ENCODE peak calls at places on chromosome 20, in ten cellular contexts. G is fibroblast of pulmonary artery; Z is AG10803; N is left lung; X is colonic mucosa; K is cardiac fibroblast; J is CD8-positive, alpha-beta T cell; B is adrenal gland; S is pancreas; W is cardiac muscle cell. H is an unnamed sample.

GRCh38 chr20:16020971-16021370 is 552.3 kb downstream of the KIF16B start:
- DNase-seq in W (no peak), S (no peak), Z (peak), N (no peak), K (peak), J (no peak), B (no peak), G (no peak), X (no peak), H (peak)

GRCh38 chr20:60206259-60206658 is 248.0 kb downstream of the CDH26 start:
- DNase-seq in X (no peak), Z (peak), B (no peak), S (no peak), G (peak), K (peak), W (peak), J (no peak), N (no peak), H (peak)

GRCh38 chr20:621115-621756 is 11.1 kb upstream of the TCF15 start:
- DNase-seq in W (no peak), X (no peak), N (no peak), B (no peak), G (no peak), S (no peak), Z (peak), K (peak), J (no peak), H (no peak)

GRCh38 chr20:11168026-11168425 is 494.2 kb upstream of the JAG1 start:
- DNase-seq in W (no peak), K (peak), B (no peak), J (no peak), S (no peak), X (no peak), N (no peak), G (peak), Z (peak), H (peak)

GRCh38 chr20:44460795-44461141 is 14.9 kb upstream of the TTPAL start:
- DNase-seq in J (no peak), W (peak), B (no peak), S (no peak), Z (peak), X (peak), N (no peak), G (peak), K (peak), H (no peak)

GRCh38 chr20:33233129-33233774 is 2.5 kb upstream of the BPIFA1 start:
- DNase-seq in Z (no peak), W (no peak), S (no peak), J (no peak), B (no peak), X (no peak), N (no peak), G (no peak), K (no peak), H (no peak)

GRCh38 chr20:58745391-58745790 is 52.8 kb downstream of the NPEPL1 start:
- DNase-seq in J (no peak), N (no peak), K (no peak), B (no peak), S (no peak), X (no peak), W (no peak), G (no peak), Z (no peak), H (no peak)

GRCh38 chr20:31712564-31713311 is 9.9 kb downstream of the BCL2L1 start:
- DNase-seq in S (no peak), J (no peak), W (peak), G (peak), X (peak), B (peak), K (peak), Z (peak), N (no peak), H (peak)

GRCh38 chr20:47325242-47325641 is 31.3 kb downstream of the ZMYND8 start:
- DNase-seq in Z (no peak), N (no peak), G (no peak), J (no peak), W (no peak), X (no peak), K (no peak), B (no peak), S (no peak), H (no peak)

GRCh38 chr20:46920114-46920513 is 25.5 kb downstream of the EYA2 start:
- DNase-seq in J (no peak), N (no peak), W (no peak), G (no peak), Z (no peak), K (no peak), X (peak), B (no peak), S (no peak), H (no peak)

GRCh38 chr20:6769953-6770831 is 2.7 kb downstream of the BMP2 start:
- DNase-seq in B (peak), G (peak), W (peak), J (no peak), N (peak), X (peak), K (peak), S (peak), Z (peak), H (peak)

GRCh38 chr20:3431109-3431508 is 23.6 kb upstream of the DNAAF9 start:
- DNase-seq in X (no peak), G (no peak), J (no peak), S (no peak), B (no peak), N (no peak), Z (peak), K (no peak), W (no peak), H (no peak)

GRCh38 chr20:41249371-41249770 is 68.2 kb downstream of the ZHX3 start:
- DNase-seq in X (peak), Z (peak), B (peak), W (peak), N (no peak), G (peak), K (peak), J (no peak), S (no peak), H (peak)

GRCh38 chr20:3092611-3093379 is 8.3 kb upstream of the AVP start:
- DNase-seq in G (no peak), B (no peak), N (peak), X (no peak), S (no peak), W (peak), K (peak), Z (no peak), J (peak), H (no peak)

GRCh38 chr20:9514461-9515210 is at the start of gene LAMP5:
- DNase-seq in S (peak), Z (peak), G (peak), N (peak), J (no peak), X (no peak), B (no peak), K (no peak), W (peak), H (peak)

GRCh38 chr20:44364780-44365179 is 9.3 kb downstream of the HNF4A start:
- DNase-seq in B (no peak), X (no peak), J (no peak), N (no peak), S (no peak), G (no peak), W (no peak), Z (no peak), K (no peak), H (no peak)

GRCh38 chr20:2986466-2986865 is 57.0 kb upstream of the GNRH2 start:
- DNase-seq in B (no peak), J (no peak), X (no peak), S (no peak), K (peak), G (peak), W (peak), N (no peak), Z (peak), H (peak)

GRCh38 chr20:48933017-48933766 is 11.7 kb downstream of the ARFGEF2 start:
- DNase-seq in N (no peak), B (no peak), J (no peak), Z (no peak), G (no peak), X (peak), W (no peak), K (no peak), S (no peak), H (no peak)

GRCh38 chr20:59102722-59103415 is 60.3 kb upstream of the PRELID3B start:
- DNase-seq in B (no peak), X (no peak), K (no peak), G (no peak), J (no peak), W (no peak), N (no peak), Z (no peak), S (no peak), H (no peak)

GRCh38 chr20:25867776-25868649 is 171.4 kb upstream of the ZNF337 start:
- DNase-seq in N (peak), X (peak), Z (peak), G (peak), J (peak), S (peak), K (peak), W (peak), B (peak), H (peak)

GRCh38 chr20:32203556-32204484 is 3.7 kb downstream of the PLAGL2 start:
- DNase-seq in X (no peak), Z (no peak), J (no peak), S (no peak), N (no peak), B (no peak), W (peak), K (peak), G (peak), H (no peak)

GRCh38 chr20:49601153-49601924 is 33.4 kb upstream of the PTGIS start:
- DNase-seq in G (no peak), N (no peak), B (no peak), K (no peak), X (no peak), W (no peak), J (no peak), Z (no peak), S (no peak), H (no peak)

GRCh38 chr20:1169224-1169623 is 15.6 kb downstream of the TMEM74B start:
- DNase-seq in G (no peak), J (no peak), N (no peak), W (no peak), B (no peak), X (no peak), S (no peak), Z (no peak), K (no peak), H (no peak)

GRCh38 chr20:35700625-35701148 is 1.5 kb downstream of the ROMO1 start:
- DNase-seq in Z (no peak), N (no peak), X (no peak), G (no peak), B (no peak), K (no peak), J (no peak), S (no peak), W (no peak), H (peak)

GRCh38 chr20:57290178-57290484 is 23.7 kb upstream of the BMP7 start:
- DNase-seq in G (no peak), W (no peak), N (no peak), K (no peak), S (no peak), B (no peak), Z (no peak), J (no peak), X (no peak), H (no peak)
- TF ChIP-seq CTCF in G (no peak), W (no peak), N (no peak), K (no peak), S (no peak), B (no peak), Z (no peak), J (no peak), X (no peak), H (no peak)

DNA sequence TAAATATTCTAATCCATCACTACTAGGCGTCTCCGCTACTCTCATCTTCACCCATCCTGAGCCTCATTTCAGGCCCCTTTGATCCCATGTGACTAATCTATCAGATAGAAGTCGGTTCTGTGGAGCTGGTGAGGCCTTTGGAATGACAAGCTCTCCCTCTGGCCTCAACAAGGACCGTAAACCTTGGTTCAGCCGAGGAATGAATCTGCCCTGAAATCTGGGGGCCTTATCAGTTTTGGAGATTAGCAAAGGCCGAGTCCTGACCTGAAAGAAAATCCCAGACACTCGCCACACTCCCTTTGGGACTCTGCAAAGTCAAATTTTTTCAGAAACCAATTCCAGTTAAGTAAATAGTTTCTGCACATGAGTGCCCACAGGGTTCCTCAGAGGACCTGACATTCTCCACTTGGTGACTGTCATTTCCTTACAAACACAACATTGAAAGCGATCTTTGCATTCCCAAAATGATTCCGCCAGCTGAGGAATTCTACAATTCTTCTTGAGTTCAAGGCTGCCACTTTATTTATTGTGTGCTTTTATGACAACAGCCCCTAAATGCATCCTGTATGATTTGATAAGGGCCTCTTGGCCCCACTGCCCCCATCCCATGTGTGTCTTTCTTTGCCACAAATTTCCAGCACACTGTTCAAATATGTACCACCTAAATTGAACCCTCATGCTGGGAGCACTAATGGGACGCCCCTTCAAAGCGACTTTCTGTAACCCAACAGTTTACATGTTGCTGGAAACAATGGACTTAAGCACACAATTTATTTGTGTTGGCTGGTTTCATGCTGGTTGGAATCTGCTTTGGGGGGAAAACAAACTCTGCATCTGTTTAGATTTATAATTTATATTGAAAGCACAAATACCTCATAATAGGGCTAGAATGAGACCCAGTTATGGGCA is 10.0 kb upstream of the RIPOR3 start:
- DNase-seq in Z (no peak), N (no peak), K (no peak), W (no peak), X (no peak), S (no peak), J (no peak), B (no peak), G (no peak), H (no peak)
- H3K4me3 ChIP-seq in Z (no peak), N (no peak), K (no peak), W (no peak), X (no peak), S (no peak), J (no peak), B (no peak), G (no peak), H (no peak)

GRCh38 chr20:54727490-54727889 is 252.1 kb downstream of the DOK5 start:
- DNase-seq in B (no peak), W (no peak), Z (no peak), G (no peak), X (no peak), S (no peak), N (no peak), J (no peak), K (no peak), H (no peak)

GRCh38 chr20:54723723-54724122 is 248.3 kb downstream of the DOK5 start:
- DNase-seq in B (no peak), G (no peak), X (no peak), W (no peak), S (no peak), Z (no peak), K (no peak), N (no peak), J (no peak), H (no peak)

DNA sequence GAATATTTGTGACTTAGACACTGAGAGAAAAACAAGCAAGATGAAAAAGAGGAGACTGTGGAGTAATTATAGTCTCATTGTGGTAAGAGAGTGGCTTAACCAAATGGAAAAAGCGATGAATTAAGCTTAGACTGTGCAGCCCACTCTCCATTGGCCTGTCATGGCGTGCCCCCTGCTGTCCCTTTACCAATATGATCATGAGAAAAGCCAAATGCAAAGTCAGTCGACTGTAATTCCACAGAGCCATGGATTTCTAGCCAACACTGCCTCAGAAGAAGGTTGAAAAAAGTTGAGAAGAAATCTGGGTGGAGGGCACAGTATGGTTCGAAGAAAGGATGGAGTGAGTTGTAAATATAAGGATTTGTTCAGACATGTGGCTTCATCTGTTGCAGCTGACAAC is 251.3 kb downstream of the DOK5 start:
- DNase-seq in N (no peak), J (no peak), W (no peak), Z (no peak), S (no peak), B (no peak), K (no peak), X (no peak), G (no peak), H (no peak)
- TF ChIP-seq CTCF in N (no peak), J (no peak), W (no peak), Z (no peak), S (no peak), B (no peak), K (no peak), X (no peak), G (no peak), H (no peak)

GRCh38 chr20:51354191-51354768 is 188.2 kb downstream of the NFATC2 start:
- DNase-seq in S (no peak), X (no peak), B (no peak), K (peak), N (no peak), W (peak), J (no peak), G (no peak), Z (no peak), H (peak)
- H3K4me3 ChIP-seq in S (no peak), X (no peak), B (no peak), K (no peak), N (no peak), W (no peak), J (no peak), G (no peak), Z (no peak), H (no peak)

GRCh38 chr20:36744764-36745191 is 1.1 kb downstream of the NDRG3 start:
- DNase-seq in K (peak), J (no peak), S (peak), Z (peak), B (peak), G (peak), X (no peak), W (peak), N (no peak), H (peak)

GRCh38 chr20:36742558-36742957 is 3.3 kb downstream of the NDRG3 start:
- DNase-seq in W (no peak), J (no peak), Z (no peak), S (no peak), N (no peak), B (no peak), G (no peak), K (no peak), X (no peak), H (no peak)

GRCh38 chr20:36745234-36745926 is 510 bp downstream of the NDRG3 start:
- DNase-seq in K (no peak), G (no peak), W (peak), N (no peak), X (peak), B (peak), J (no peak), S (peak), Z (no peak), H (no peak)

GRCh38 chr20:36744243-36744642 is 1.6 kb downstream of the NDRG3 start:
- DNase-seq in G (no peak), J (no peak), S (no peak), W (no peak), Z (no peak), B (no peak), N (no peak), X (no peak), K (no peak), H (no peak)

DNA sequence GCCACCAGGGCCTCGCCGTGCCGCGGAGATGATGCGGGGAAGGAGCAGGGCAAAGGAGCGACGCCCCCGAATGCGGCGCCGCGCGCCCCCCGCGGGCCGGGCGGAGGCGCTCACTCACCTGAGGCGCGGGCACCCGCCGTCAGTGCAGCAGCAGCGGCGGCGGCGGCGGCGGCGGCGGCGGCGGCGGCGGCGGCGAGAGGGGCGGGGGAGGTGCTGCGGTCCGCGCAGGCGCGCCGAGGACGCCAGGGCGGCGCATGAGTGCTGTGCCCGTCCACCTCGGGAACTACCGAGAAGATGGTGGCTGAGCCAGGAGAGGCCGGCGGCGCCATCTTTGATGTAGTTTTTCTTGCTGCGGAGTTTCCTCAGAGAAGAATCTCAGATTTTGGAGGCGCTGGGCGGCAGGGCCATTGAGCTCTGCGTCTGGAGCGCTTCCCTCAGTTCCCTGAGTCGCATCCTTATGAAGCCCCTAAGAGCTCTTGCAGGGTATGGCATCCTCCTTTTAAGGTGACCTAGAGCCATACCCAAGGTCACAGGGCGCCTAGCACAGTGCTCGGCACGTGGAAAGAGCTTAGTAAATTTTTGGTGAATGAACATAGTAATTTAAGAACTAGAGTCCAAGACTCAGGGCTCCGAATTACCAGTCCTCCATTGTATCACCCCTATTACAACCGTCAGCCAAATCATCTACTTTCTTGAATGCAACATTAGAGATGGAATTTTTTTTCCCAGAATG is at the start of gene NDRG3:
- DNase-seq in G (peak), S (peak), Z (peak), J (peak), N (peak), K (peak), B (peak), W (peak), X (peak), H (peak)
- TF ChIP-seq CTCF in G (no peak), S (no peak), Z (no peak), J (no peak), N (no peak), K (no peak), B (no peak), W (no peak), X (no peak), H (no peak)

DNA sequence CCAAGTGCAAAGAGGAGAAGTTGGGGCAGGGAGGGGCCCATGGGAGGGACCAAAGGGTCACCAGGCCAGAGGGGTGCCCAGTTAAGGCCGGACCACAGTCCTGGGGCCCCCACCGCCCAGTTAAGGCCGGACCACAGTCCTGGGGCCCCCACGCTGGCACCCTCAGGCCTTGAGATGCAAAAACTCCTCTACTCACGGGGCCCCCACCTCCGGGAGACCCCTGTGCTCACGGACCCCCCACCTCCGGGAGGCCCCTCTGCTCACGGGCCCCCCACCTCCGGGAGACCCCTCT is 16.9 kb downstream of the KCNQ2 start:
- DNase-seq in W (no peak), B (no peak), N (no peak), K (no peak), J (no peak), X (no peak), G (no peak), Z (no peak), S (no peak), H (no peak)
- H3K4me3 ChIP-seq in W (no peak), B (no peak), N (no peak), K (no peak), J (no peak), X (no peak), G (no peak), Z (no peak), S (no peak), H (no peak)

GRCh38 chr20:17828598-17829144 is 128.9 kb downstream of the BANF2 start:
- DNase-seq in S (no peak), K (no peak), J (no peak), G (no peak), Z (no peak), X (no peak), W (no peak), N (no peak), B (no peak), H (no peak)
- TF ChIP-seq CTCF in S (no peak), K (no peak), J (no peak), G (no peak), Z (no peak), X (no peak), W (no peak), N (no peak), B (no peak), H (no peak)

GRCh38 chr20:4973330-4974097 is 27.8 kb downstream of the SLC23A2 start:
- DNase-seq in S (no peak), N (no peak), G (peak), X (peak), W (peak), Z (peak), K (peak), J (peak), B (peak), H (peak)
- H3K4me3 ChIP-seq in S (no peak), N (peak), G (peak), X (peak), W (no peak), Z (peak), K (peak), J (no peak), B (peak), H (peak)